ENCODE peak calls at places on chromosomes 5 and 9, in five cellular contexts. E, J, V, C and O are unnamed samples.

GRCh38 chr9:127769985-127770904 is 8.2 kb downstream of the SH2D3C start:
- DNase-seq in E (no peak), C (no peak), V (no peak), J (no peak), O (no peak)

GRCh38 chr5:155027993-155028629 is 14.6 kb downstream of the KIF4B start:
- DNase-seq in E (no peak), J (no peak), C (no peak), V (no peak), O (no peak)

GRCh38 chr5:149776376-149777305 is 46.5 kb downstream of the PPARGC1B start:
- DNase-seq in J (no peak), C (no peak), V (no peak), E (no peak), O (no peak)

GRCh38 chr9:16207161-16207560 is 654.3 kb downstream of the CCDC171 start:
- DNase-seq in C (no peak), E (no peak), V (no peak), J (peak; percentile 74), O (no peak)

GRCh38 chr9:108671156-108671555 is 184.6 kb downstream of the ACTL7B start:
- DNase-seq in E (no peak), C (peak; percentile 12), J (peak; percentile 1), V (peak; percentile 36), O (peak; percentile 49)

GRCh38 chr5:107026098-107026497 is 644.6 kb downstream of the EFNA5 start:
- DNase-seq in C (no peak), E (no peak), J (no peak), V (no peak), O (no peak)

GRCh38 chr9:127976943-127977871 is 3.6 kb downstream of the EEIG1 start:
- DNase-seq in C (no peak), V (no peak), J (no peak), E (no peak), O (no peak)

GRCh38 chr5:71013575-71013974 is 11.6 kb downstream of the NAIP start:
- DNase-seq in E (no peak), J (no peak), V (peak; percentile 50), C (no peak), O (no peak)

GRCh38 chr5:73812457-73812856 is 186.5 kb downstream of the ARHGEF28 start:
- DNase-seq in V (no peak), E (no peak), J (no peak), C (no peak), O (no peak)

GRCh38 chr5:71483355-71483754 is 27.9 kb downstream of the BDP1 start:
- DNase-seq in E (no peak), V (no peak), J (peak; percentile 92), C (no peak), O (peak; percentile 40)

GRCh38 chr9:86535406-86535915 is 181.3 kb upstream of the TUT7 start:
- DNase-seq in C (no peak), V (no peak), E (no peak), J (no peak), O (no peak)

GRCh38 chr5:118450924-118451332 is 537.4 kb downstream of the DTWD2 start:
- DNase-seq in J (no peak), V (no peak), C (peak; percentile 30), E (no peak), O (no peak)

GRCh38 chr9:128714586-128715435 is 9.1 kb downstream of the ZDHHC12 start:
- DNase-seq in J (no peak), C (no peak), E (no peak), V (peak; percentile 20), O (no peak)

GRCh38 chr9:35051069-35051967 is 21.1 kb downstream of the VCP start:
- DNase-seq in C (peak; percentile 41), V (peak; percentile 61), E (peak; percentile 84), J (peak; percentile 57), O (peak; percentile 69)

GRCh38 chr5:17441351-17441750 is 56.7 kb upstream of the TAF11L2 start:
- DNase-seq in C (no peak), E (no peak), V (no peak), J (peak; percentile 95), O (no peak)

GRCh38 chr9:38686923-38687322 is 33.0 kb downstream of the FAM240B start:
- DNase-seq in E (no peak), V (no peak), C (no peak), J (no peak), O (no peak)
- H4K91ac ChIP-seq in E (no peak overlapping the region), V (no peak overlapping the region), C (no peak overlapping the region), J (no peak overlapping the region), O (peak overlapping the region; percentile 59)

GRCh38 chr5:14153071-14153864 is 10.1 kb downstream of the TRIO start:
- DNase-seq in C (no peak), E (no peak), V (no peak), J (no peak), O (peak; percentile 87)
- H3K18ac ChIP-seq in C (no peak overlapping the region), E (no peak overlapping the region), V (no peak overlapping the region), J (peak overlapping the region; percentile 69), O (peak overlapping the region; percentile 84)

DNA sequence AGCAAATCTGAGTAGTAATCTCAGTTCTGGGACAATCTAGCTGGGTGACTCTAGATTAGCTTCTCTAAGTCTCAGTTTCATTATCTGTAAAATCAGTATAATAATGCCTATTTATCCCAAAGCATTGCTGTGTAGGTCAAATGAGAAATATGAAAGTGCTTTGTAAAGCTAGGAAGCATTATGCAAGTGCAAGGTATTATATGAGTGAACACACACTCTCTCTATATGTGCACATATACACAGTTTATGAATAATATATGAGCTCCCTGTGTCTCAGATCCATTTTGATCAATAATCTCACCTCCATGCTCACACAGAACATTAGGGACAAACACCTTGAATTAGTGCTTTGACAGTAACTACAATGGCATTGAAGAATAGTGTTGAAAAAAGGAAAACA is 357.5 kb downstream of the SLIT3 start:
- DNase-seq in E (no peak), V (no peak), J (no peak), C (no peak), O (no peak)
- H3K14ac ChIP-seq in E (no peak overlapping the region), V (no peak overlapping the region), J (no peak overlapping the region), C (no peak overlapping the region), O (no peak overlapping the region)

GRCh38 chr5:61290815-61291214 is 41.2 kb upstream of the ZSWIM6 start:
- DNase-seq in J (no peak), E (no peak), C (no peak), V (no peak), O (no peak)
- H4K91ac ChIP-seq in J (peak overlapping the region; percentile 1), E (no peak overlapping the region), C (no peak overlapping the region), V (no peak overlapping the region), O (no peak overlapping the region)

DNA sequence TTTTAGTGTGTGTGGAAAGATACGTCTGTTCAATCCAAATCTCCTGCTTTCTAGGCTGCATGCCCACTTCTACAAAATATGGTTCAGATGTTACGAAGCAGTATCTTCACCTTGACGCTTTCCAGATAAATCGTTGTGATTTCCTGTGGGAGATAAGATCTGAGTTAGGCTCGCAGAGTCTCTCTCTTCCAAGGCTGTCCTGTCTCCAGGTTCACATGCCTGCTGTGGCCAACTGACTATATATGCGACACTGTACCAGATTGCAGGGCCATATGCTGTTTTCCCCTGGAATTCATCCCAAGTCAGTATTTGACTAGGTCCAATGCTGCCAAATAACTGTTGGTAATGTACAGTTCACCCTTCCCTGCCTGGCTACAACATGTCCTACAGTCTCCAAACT is 47.9 kb downstream of the TMEM252 start:
- DNase-seq in C (no peak), J (no peak), E (no peak), V (no peak), O (no peak)
- H3K18ac ChIP-seq in C (no peak overlapping the region), J (peak overlapping the region; percentile 18), E (no peak overlapping the region), V (no peak overlapping the region), O (no peak overlapping the region)

GRCh38 chr5:891117-891836 is 1.3 kb downstream of the BRD9 start:
- DNase-seq in E (no peak), J (no peak), C (no peak), V (peak; percentile 71), O (peak; percentile 54)

GRCh38 chr5:893711-894110 is 1.0 kb downstream of the TRIP13 start:
- DNase-seq in J (no peak), C (no peak), V (no peak), E (no peak), O (no peak)

GRCh38 chr5:893137-893506 is 438 bp downstream of the TRIP13 start:
- DNase-seq in C (no peak), J (no peak), E (no peak), V (no peak), O (no peak)

GRCh38 chr5:891837-892389 is 688 bp downstream of the BRD9 start:
- DNase-seq in V (no peak), E (no peak), C (no peak), J (peak; percentile 17), O (no peak)

GRCh38 chr5:892390-893136 is at the start of the genes BRD9 and TRIP13:
- DNase-seq in E (peak; percentile 88), V (peak; percentile 79), J (peak; percentile 64), C (peak; percentile 66), O (peak; percentile 79)
- H3K14ac ChIP-seq in E (no peak within 1 kb of the TSS), V (peak within 1 kb of the TSS; percentile 96), J (peak within 1 kb of the TSS; percentile 96), C (peak within 1 kb of the TSS; percentile 72), O (peak within 1 kb of the TSS; percentile 93)

DNA sequence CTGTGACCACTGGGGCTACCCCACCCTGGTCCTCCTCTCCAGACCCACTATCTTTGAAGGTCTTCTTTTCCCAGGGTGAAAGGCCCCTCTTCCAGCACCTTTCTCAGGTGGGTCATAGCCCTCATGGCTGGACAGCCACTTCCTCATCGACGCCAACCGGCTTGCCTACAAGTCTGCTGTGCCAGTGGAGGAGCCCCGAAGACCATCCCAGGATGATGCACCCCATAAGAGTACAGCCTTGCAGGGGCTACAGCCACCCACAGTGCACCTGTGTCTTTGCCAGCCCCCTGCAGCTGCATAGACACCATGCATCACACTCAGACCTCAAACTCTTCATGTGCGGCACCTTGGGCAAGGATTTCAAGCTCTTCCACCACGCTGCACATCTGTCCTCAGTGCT is 173.3 kb downstream of the SLF1 start:
- DNase-seq in E (no peak), J (no peak), C (no peak), V (no peak), O (no peak)
- H4K91ac ChIP-seq in E (no peak overlapping the region), J (no peak overlapping the region), C (no peak overlapping the region), V (no peak overlapping the region), O (no peak overlapping the region)

GRCh38 chr9:2157277-2158105 is 142.3 kb downstream of the SMARCA2 start:
- DNase-seq in C (no peak), V (peak; percentile 37), E (no peak), J (peak; percentile 69), O (peak; percentile 70)

GRCh38 chr9:2158729-2159128 is 143.6 kb downstream of the SMARCA2 start:
- DNase-seq in C (no peak), J (no peak), V (no peak), E (no peak), O (no peak)

GRCh38 chr9:2161661-2162060 is 146.5 kb downstream of the SMARCA2 start:
- DNase-seq in C (no peak), V (no peak), J (no peak), E (no peak), O (no peak)

GRCh38 chr9:2158111-2158610 is 143.0 kb downstream of the SMARCA2 start:
- DNase-seq in V (peak; percentile 47), J (peak; percentile 67), E (no peak), C (no peak), O (no peak)

GRCh38 chr9:2159521-2160417 is 144.6 kb downstream of the SMARCA2 start:
- DNase-seq in C (no peak), J (peak; percentile 23), V (no peak), E (no peak), O (no peak)
- H3K18ac ChIP-seq in C (no peak overlapping the region), J (peak overlapping the region; percentile 22), V (peak overlapping the region; percentile 43), E (peak overlapping the region; percentile 89), O (no peak overlapping the region)